ENCODE peak calls at places on chromosome 12, in five cellular contexts. R is HepG2, V is esophagus muscularis mucosa, X is breast epithelium, U is endothelial cell of umbilical vein. W is an unnamed sample.

GRCh38 chr12:113056631-113057488 is at the start of gene DTX1:
- DNase-seq in R (no peak), V (no peak), X (no peak), U (no peak), W (no peak)

GRCh38 chr12:96064266-96064665 is 28.9 kb upstream of the LTA4H start:
- DNase-seq in X (no peak), V (no peak), R (no peak), U (no peak), W (no peak)

GRCh38 chr12:43103866-43104265 is 448.1 kb downstream of the ADAMTS20 start:
- DNase-seq in R (no peak), V (no peak), U (no peak), X (no peak), W (no peak)

GRCh38 chr12:70724444-70724843 is 87.2 kb upstream of the PTPRB start:
- DNase-seq in V (no peak), R (no peak), X (no peak), U (peak), W (no peak)

GRCh38 chr12:25694072-25694471 is 141.0 kb upstream of the LMNTD1 start:
- DNase-seq in U (peak), X (no peak), V (no peak), R (peak), W (no peak)

GRCh38 chr12:124919646-124920352 is 5.3 kb upstream of the UBC start:
- DNase-seq in X (no peak), U (peak), R (no peak), V (no peak), W (no peak)

GRCh38 chr12:401235-402126 is at the start of gene CCDC77:
- DNase-seq in U (peak), V (peak), X (peak), R (peak), W (peak)

GRCh38 chr12:49798934-49799333 is 29.3 kb downstream of the NCKAP5L start:
- DNase-seq in V (no peak), U (no peak), R (no peak), X (no peak), W (no peak)

GRCh38 chr12:13099066-13099909 is 4.2 kb downstream of the GSG1 start:
- DNase-seq in U (peak), X (no peak), R (no peak), V (peak), W (no peak)

DNA sequence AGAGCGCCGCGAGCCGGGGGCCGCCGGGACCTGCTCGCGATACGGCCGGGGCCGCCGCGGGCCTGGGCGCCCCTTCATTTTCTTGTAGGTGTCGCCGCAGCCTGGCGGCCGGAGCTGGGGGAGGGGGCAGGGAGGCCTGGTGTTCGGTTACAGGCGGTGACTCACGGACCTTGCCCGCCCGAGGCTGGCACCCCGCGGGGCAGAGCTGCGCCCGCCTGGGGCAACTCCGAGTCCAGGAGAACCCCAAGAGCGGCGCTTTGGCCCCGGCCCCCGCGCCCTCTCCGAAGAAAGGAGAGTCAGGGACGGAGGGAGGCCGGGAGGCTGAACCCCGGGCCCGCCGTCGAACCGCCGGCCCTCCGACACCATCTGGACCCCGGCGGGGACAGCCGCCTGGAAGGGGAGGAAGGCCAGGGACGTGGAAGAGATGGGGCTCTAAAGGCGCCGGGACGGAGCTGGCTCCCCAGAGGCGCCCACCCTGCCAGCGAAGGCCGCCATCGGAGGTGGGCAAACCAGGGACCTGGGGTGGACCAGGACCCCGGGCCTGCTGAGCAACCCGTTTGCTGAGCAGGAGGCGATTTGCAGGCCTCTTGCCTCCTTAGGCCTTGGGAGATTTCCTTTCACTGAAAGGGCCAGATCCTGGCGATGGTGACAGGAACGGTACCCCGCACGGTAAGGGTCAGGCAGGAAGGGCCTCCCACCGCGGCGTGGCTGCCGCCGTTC is 828 bp upstream of the NUAK1 start:
- DNase-seq in R (peak), X (peak), U (peak), V (no peak), W (peak)
- TF ChIP-seq POLR2AphosphoS5 in R (no peak), X (no peak), U (peak), V (no peak), W (no peak)

DNA sequence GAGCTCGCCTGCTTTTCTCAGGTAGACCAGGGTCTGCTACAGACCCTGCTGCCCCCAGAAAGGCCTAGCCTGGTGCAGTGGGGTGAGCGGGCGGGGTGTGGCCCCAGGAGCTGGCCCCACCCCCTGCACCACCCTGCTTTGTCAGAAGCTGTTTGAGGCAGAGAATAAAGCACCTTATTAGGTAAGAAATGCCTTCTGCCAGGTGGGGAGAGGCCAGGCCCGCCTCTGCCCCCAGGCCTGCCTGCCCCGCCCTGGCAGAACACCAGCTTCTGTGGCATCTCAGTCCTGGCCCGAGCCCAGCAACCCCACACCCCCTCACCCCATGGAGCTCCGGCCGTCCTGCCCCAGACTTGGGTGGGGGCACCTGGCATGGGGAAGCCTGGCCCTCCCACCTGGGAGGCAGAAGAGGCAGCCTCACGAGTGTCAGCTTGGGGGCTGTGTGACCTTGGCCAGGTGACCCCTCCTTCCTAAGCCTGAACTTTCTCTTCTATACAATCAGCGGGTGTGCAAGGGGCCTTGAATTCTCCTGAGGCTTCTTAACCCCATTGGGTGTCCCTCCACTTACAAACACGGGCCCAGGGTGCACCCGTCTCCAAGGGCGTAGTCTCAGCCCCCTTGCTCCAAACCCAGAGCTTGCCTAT is 43.2 kb downstream of the KRT80 start:
- DNase-seq in U (no peak), X (peak), V (no peak), R (no peak), W (peak)
- TF ChIP-seq POLR2AphosphoS5 in U (no peak), X (peak), V (no peak), R (no peak), W (no peak)

DNA sequence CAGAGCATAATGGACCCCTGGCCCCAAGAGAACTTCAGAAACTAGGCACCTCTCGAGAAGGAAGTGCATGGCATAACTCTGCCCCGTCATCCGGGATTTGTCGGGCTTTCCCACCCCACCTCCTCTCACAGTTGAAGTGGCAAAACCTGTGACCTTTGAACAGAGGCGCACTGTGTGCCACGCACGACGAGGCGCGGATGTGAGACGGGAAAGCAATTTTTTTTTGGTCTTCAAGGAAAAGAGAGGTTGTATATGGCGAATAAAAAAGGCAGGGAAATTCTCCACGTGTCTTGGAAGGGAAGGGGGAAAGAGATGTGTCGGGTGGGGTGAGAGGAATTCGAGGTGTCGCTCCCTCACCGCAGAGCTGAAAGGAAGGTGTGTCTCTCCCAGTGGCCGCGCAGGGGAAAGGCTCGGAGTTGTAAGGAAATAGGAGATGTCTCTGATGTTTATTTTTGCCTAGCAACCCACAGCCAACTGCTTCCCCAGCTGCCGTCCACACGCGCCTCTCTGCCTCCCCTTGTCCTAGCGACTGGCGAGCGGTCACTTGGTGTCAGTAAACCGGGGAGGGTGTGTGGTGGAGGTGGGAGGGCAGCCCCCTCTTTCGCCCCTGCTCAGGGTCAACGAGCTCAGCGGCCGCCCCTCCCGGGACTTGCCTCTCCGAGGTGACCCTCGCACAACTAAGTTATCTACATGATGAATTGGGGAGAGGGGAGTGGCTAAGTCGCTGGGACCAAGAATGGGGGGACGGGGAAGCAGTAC is 819 bp upstream of the DYRK2 start:
- DNase-seq in R (peak), V (no peak), U (peak), X (peak), W (peak)
- TF ChIP-seq POLR2AphosphoS5 in R (no peak), V (peak), U (no peak), X (no peak), W (peak)

GRCh38 chr12:121326996-121327674 is 25.1 kb downstream of the ANAPC5 start:
- DNase-seq in V (no peak), R (no peak), U (peak), X (no peak), W (no peak)
- TF ChIP-seq POLR2AphosphoS5 in V (no peak), R (no peak), U (no peak), X (no peak), W (no peak)

DNA sequence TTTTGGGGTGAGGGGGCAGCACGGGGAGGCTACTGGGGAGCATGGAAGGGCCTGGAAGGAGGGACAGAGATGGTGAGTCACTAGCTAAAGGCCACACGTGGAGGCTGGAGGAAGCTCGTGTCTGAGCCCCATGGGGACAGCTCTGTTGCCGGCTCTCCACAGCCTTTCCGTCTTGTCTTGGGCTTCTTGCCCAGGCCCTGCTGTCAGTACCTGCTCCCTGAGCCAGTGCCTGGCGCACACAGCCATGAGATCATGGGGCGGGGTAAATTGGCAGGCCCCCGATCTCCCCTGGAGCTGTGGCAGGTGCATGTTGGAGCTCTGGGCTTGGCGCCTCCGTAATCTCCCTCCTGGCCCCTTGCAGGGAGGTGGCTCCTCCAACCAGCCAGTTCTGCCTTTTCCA is 16.1 kb upstream of the KRT80 start:
- DNase-seq in U (peak), V (no peak), X (peak), R (no peak), W (no peak)
- TF ChIP-seq POLR2AphosphoS5 in U (no peak), V (peak), X (peak), R (no peak), W (no peak)

GRCh38 chr12:130969223-130969622 is 15.5 kb downstream of the ADGRD1 start:
- DNase-seq in V (no peak), U (no peak), X (no peak), R (no peak), W (no peak)
- TF ChIP-seq POLR2AphosphoS5 in V (no peak), U (no peak), X (no peak), R (no peak), W (no peak)

DNA sequence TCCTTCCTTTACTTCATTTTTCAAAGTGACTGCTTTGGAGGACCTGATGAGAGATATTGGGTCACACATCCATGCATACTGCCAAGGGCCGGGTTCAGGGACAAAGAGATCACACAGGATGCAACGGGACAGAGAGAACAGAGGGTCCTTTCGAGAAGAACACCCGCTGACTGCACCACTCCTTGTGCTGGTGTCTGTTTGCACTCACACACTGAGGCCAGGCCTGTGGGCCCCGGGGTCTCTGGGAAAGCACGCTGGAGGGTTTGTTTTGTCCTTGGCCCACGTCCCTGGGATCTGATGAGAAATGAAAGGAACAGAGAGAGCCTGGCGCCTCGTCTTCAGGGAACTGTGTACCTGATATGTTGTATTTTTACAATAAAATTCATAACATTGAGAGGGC is 42.2 kb downstream of the PAH start:
- DNase-seq in X (no peak), U (no peak), R (no peak), V (peak), W (no peak)
- TF ChIP-seq POLR2AphosphoS5 in X (no peak), U (no peak), R (no peak), V (no peak), W (no peak)

DNA sequence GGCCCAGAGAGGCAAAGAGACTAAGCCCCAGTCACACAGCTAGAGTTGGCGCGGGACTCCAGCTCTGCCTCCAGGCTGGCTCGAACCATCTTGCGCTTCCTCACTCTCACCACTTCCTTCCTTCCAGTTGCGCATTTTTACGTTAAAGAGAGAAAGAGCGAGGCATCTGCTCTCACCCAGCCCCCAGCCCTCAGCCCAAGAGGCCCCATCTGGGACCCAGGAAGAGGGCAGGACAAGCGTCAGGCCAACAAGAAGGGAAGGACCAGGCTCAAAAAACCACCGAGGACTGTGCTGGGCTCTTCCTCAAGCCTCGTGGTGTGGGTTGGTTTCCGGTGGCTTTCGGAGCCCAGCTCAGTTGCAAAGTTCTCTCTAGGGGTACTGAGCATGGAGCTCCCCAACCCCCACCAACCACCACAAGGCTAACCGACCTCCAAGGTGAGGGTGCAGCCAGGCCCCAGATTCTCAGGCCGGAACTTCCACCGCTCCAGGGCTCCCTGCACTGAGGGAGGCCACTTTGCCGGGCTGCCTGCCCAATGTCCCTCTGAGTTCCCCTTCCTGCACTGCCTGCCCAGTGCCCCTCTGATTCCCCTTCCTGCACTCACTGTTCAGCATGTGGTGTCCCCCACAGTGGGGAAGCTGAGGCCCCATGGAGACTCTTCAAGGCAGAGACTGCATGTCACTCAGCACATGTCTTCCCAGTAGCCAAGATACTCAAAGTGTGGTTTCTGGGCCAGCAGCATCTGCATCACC is 35.9 kb downstream of the TESC start:
- DNase-seq in U (no peak), V (no peak), R (no peak), X (no peak), W (peak)
- TF ChIP-seq POLR2AphosphoS5 in U (no peak), V (no peak), R (no peak), X (no peak), W (no peak)

GRCh38 chr12:17035372-17035771 is 429.4 kb upstream of the LMO3 start:
- DNase-seq in X (no peak), U (no peak), V (no peak), R (no peak), W (no peak)

DNA sequence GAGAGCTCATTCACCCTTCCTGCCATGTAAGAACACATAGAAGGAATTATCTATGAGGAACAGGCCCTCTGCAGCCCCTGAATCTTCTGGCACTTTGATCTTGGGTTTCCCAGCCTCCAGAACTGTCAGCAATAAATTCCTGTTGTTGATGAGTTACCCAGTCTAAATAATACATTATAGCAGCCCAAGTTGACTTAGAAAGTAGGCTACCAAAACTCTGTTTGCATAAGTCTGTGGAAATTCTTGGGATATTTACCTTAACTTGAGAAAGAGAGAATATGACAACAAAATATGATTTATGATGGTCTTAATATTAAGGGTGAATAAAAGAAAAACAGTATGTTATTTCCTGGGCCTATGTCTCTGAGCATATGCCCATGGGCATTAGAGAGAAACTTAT is 433.0 kb upstream of the LMO3 start:
- DNase-seq in V (no peak), R (no peak), U (no peak), X (no peak), W (no peak)
- TF ChIP-seq POLR2AphosphoS5 in V (no peak), R (no peak), U (no peak), X (no peak), W (no peak)

W was measured in transverse colon.